ENCODE peak calls at places on chromosomes 2 and 18, in six cellular contexts. Y is choroid plexus epithelial cell, D is HCT116, R is PC-9, V is mucosa of descending colon, G is cardiac muscle cell. U is an unnamed sample.
A peak's percentile ranks its signal among the peaks of the same experiment; 100 is the strongest.

GRCh38 chr2:133287709-133288108 is 280.6 kb downstream of the NCKAP5 start:
- DNase-seq in R (no peak), V (no peak), D (no peak), G (no peak), Y (peak; percentile 61), U (no peak)

GRCh38 chr2:375270-375946 is 87.5 kb upstream of the ALKAL2 start:
- DNase-seq in Y (no peak), R (no peak), D (no peak), V (no peak), G (no peak), U (no peak)

GRCh38 chr2:10120938-10121574 is 1.5 kb upstream of the RRM2 start:
- DNase-seq in Y (peak; percentile 45), R (peak; percentile 13), G (peak; percentile 39), V (no peak), D (no peak), U (peak; percentile 0)

GRCh38 chr2:5365871-5366461 is 326.2 kb upstream of the SOX11 start:
- DNase-seq in G (peak; percentile 1), Y (peak; percentile 78), V (peak; percentile 35), R (peak; percentile 41), D (no peak), U (no peak)

GRCh38 chr2:30305235-30305634 is 73.9 kb downstream of the LBH start:
- DNase-seq in R (no peak), V (no peak), G (peak; percentile 11), D (no peak), Y (no peak), U (no peak)

GRCh38 chr2:238817382-238817781 is 30.5 kb upstream of the TWIST2 start:
- DNase-seq in Y (no peak), G (no peak), R (no peak), V (no peak), D (no peak), U (no peak)

GRCh38 chr2:8848328-8849100 is 11.1 kb upstream of the KIDINS220 start:
- DNase-seq in R (no peak), G (no peak), V (no peak), Y (no peak), D (no peak), U (no peak)

GRCh38 chr2:238439093-238439849 is 12.5 kb downstream of the ASB1 start:
- DNase-seq in R (peak; percentile 89), V (no peak), G (peak; percentile 94), Y (peak; percentile 90), D (peak; percentile 97), U (no peak)

GRCh38 chr2:188937228-188938220 is 36.6 kb upstream of the COL3A1 start:
- DNase-seq in R (no peak), Y (peak; percentile 87), G (peak; percentile 93), V (no peak), D (no peak), U (no peak)

GRCh38 chr2:20917724-20918572 is 95.0 kb upstream of the LDAH start:
- DNase-seq in D (no peak), V (no peak), R (no peak), Y (peak; percentile 80), G (no peak), U (no peak)

GRCh38 chr2:11279398-11279797 is 65.0 kb downstream of the ROCK2 start:
- DNase-seq in Y (no peak), R (no peak), V (no peak), D (no peak), G (no peak), U (no peak)

GRCh38 chr18:13565228-13565627 is 161.1 kb downstream of the FAM210A start:
- DNase-seq in D (no peak), R (no peak), G (no peak), Y (no peak), V (no peak), U (no peak)

GRCh38 chr2:12486205-12487118 is 230.3 kb upstream of the TRIB2 start:
- DNase-seq in D (no peak), Y (peak; percentile 63), G (no peak), R (peak; percentile 23), V (no peak), U (no peak)

GRCh38 chr18:79068946-79069791 is at the start of gene ATP9B:
- DNase-seq in D (peak; percentile 87), Y (peak; percentile 99), R (peak; percentile 87), G (peak; percentile 99), V (peak; percentile 99), U (peak; percentile 99)
- TF ChIP-seq CTCF in D (no peak), Y (peak; percentile 23), R (no peak), G (no peak), V (no peak), U (peak; percentile 65)

DNA sequence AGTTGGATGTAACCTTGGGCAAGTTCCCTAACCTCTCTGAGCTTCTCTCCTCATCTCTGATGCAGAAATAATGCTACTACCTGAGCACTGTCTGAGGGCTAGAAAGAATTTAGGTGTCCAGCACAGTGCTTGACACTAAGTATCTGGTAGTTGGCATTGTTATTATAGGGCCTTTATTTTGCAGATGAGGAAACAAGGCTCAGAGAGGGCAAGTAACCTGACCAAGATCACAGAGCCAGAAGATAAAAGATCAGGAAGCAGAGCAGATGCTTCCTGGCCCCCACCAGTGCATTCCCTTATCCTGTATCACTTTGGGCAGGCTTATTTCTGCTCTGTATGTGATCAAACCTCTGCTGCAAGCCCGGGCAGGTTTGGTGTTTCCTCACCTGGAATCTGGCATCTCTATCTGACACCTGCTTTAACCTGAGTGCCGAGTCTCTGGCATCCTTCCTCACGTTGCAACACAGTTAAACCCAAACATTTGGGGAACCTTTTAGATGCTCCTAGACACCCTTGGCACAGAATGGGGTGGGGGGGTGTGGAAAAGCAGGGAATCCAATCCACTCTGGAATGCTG is 69.9 kb downstream of the PLB1 start:
- DNase-seq in V (no peak), G (no peak), Y (no peak), R (peak; percentile 31), D (no peak), U (no peak)
- H3K4me3 ChIP-seq in V (no peak overlapping the region), G (no peak overlapping the region), Y (no peak overlapping the region), R (peak overlapping the region; percentile 79), D (no peak overlapping the region), U (peak overlapping the region; percentile 58)

DNA sequence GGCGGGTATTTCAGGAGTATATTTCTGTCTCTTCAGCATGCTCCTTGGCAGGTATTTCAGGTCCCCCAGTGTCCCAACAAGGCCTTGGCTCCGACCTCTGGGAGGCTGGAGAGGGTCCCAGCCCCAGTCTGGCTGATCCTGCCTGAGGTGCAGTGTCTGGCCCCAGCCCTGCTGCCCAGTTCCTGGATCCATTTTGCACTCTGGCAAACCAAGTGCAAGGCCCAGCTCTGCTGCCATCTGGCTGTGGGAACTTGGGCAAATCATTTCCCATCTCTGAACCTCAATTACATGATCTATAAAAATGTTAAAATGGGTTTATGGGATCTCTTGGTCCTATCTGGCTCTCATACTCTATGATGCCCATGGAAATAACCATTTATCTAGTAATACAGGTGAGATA is 63.6 kb downstream of the ZBTB7C start:
- DNase-seq in R (no peak), D (peak; percentile 12), Y (peak; percentile 41), V (peak; percentile 60), G (peak; percentile 37), U (peak; percentile 58)
- TF ChIP-seq CTCF in R (peak; percentile 53), D (peak; percentile 49), Y (peak; percentile 73), V (no peak), G (peak; percentile 48), U (no peak)

DNA sequence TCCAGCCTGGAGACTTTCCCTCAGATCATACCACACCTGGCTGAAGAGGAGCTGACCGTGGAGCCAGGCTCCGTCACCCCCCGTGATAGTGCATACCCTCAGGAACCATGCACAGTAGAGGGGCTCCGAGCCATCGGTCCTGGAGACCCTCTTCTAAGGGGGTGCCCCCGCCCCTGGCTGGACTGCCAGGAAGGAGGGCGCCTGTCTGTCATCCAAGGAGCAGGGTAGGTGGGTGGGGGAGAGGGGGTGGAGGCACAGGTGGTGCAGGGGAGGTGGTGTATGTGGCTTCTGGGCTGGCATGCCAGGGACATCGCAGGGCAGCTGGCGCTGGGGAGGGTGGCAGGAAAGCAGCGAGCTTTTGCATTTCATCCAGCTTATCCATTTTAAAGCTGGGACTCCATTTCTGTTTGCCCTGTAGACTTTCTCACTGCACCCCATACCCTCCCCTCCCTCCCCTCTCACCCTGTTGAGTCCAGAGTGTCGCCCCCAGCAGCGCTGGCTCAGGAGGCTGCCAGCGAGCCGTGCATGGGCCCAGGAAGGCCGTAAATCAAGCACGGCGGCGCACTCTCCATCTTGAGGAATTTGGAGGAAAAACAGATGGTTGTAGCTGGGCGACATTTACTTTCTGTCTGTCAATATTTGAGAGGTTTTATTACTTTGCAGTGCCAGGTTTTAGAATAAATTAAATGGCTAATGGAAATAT is 56.2 kb upstream of the HS6ST1 start:
- DNase-seq in R (no peak), D (no peak), G (no peak), Y (no peak), V (no peak), U (peak; percentile 68)
- H3K4me3 ChIP-seq in R (no peak overlapping the region), D (no peak overlapping the region), G (no peak overlapping the region), Y (no peak overlapping the region), V (no peak overlapping the region), U (no peak overlapping the region)

DNA sequence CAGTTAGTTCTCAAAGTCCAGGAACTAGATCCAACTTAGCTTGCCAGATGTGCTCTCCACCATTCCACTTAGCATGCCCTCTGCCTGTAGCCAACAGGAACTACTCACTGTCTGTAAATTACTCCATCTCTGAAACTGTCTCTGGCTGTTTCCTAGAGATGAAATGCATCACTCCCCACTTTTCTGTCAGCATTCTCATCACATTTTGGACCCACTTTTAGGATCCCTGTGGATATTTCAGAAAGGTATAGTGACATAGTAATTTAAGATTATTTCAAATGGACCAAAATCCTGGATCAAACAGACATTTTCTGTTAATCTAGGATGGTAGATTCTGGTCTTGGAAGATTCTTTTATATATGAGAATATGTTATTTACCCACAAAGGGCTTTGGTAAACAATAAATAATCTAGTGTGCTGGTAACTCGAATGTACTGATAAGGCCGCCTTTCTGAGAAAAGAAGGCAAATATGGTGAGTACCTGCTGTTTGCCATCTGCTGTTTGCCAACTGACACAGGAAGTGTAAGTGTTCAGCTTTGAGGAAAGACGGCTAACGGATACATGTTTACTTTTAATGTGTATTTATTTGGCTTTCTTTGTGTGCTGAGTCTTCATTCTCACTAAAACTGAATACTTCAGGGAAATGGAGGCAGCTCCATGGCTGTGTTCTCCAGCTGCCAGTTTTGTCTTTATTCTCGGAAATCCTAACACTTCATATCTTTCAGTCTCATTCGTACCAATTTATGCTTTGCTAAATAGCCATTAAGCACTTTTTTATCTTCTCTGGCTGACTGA is 79.5 kb downstream of the EVA1A start:
- DNase-seq in Y (peak; percentile 68), D (peak; percentile 10), G (peak; percentile 62), V (no peak), R (no peak), U (no peak)
- TF ChIP-seq CTCF in Y (peak; percentile 72), D (peak; percentile 45), G (peak; percentile 58), V (no peak), R (peak; percentile 54), U (no peak)

U was measured in spleen.